ENCODE peak calls at places on chromosome 13, in six cellular contexts. T is IMR-90; M is breast epithelium; R is spleen; I is CD8-positive, alpha-beta T cell; W is cardiac muscle cell. V is an unnamed sample.

GRCh38 chr13:96982672-96983071 is 11.6 kb downstream of the OXGR1 start:
- DNase-seq in W (peak; percentile 87), M (no peak), T (no peak), R (no peak), I (no peak), V (no peak)

GRCh38 chr13:94470126-94470525 is 9.4 kb downstream of the DCT start:
- DNase-seq in R (no peak), M (no peak), T (no peak), I (no peak), W (no peak), V (no peak)

GRCh38 chr13:49641810-49642291 is 13.5 kb downstream of the ARL11 start:
- DNase-seq in W (peak; percentile 90), T (peak; percentile 88), M (no peak), I (no peak), R (peak; percentile 84), V (no peak)

GRCh38 chr13:46575321-46575721 is 22.4 kb downstream of the LRCH1 start:
- DNase-seq in I (no peak), R (no peak), T (peak; percentile 89), M (no peak), W (peak; percentile 70), V (no peak)

GRCh38 chr13:53010374-53011105 is 18.1 kb upstream of the OLFM4 start:
- DNase-seq in I (no peak), R (no peak), M (peak; percentile 62), W (no peak), T (no peak), V (no peak)

GRCh38 chr13:91375119-91375729 is 23.2 kb upstream of the GPC5 start:
- DNase-seq in I (no peak), M (no peak), W (peak; percentile 35), R (no peak), T (peak; percentile 8), V (peak; percentile 22)

GRCh38 chr13:33213797-33214196 is 71.8 kb downstream of the STARD13 start:
- DNase-seq in T (peak; percentile 65), I (no peak), R (no peak), M (no peak), W (peak; percentile 59), V (no peak)

GRCh38 chr13:51723529-51723928 is 80.4 kb downstream of the DHRS12 start:
- DNase-seq in W (no peak), M (no peak), R (no peak), I (no peak), T (no peak), V (no peak)

GRCh38 chr13:90867336-90867683 is 480.2 kb upstream of the MIR17HG start:
- DNase-seq in I (no peak), M (peak; percentile 21), T (peak; percentile 27), W (peak; percentile 89), R (no peak), V (peak; percentile 79)

GRCh38 chr13:27170521-27171243 is 929 bp downstream of the USP12 start:
- DNase-seq in W (peak; percentile 59), I (peak; percentile 25), M (no peak), R (peak; percentile 90), T (no peak), V (peak; percentile 54)

GRCh38 chr13:48636550-48636949 is 17.2 kb upstream of the CYSLTR2 start:
- DNase-seq in T (peak; percentile 31), W (peak; percentile 96), I (no peak), R (no peak), M (no peak), V (no peak)

GRCh38 chr13:74930402-74931165 is 551.4 kb downstream of the TBC1D4 start:
- DNase-seq in M (no peak), I (no peak), R (no peak), W (no peak), T (peak; percentile 61), V (no peak)

GRCh38 chr13:79937311-79938243 is 403.3 kb downstream of the SPRY2 start:
- DNase-seq in W (no peak), M (no peak), I (no peak), R (no peak), T (no peak), V (no peak)

GRCh38 chr13:21420706-21421105 is 38.4 kb downstream of the ZDHHC20 start:
- DNase-seq in M (no peak), W (peak; percentile 28), I (no peak), T (peak; percentile 58), R (no peak), V (no peak)

GRCh38 chr13:65725001-65725400 is 1505.1 kb downstream of the PCDH9 start:
- DNase-seq in M (no peak), R (no peak), W (peak; percentile 75), T (peak; percentile 8), I (no peak), V (no peak)

DNA sequence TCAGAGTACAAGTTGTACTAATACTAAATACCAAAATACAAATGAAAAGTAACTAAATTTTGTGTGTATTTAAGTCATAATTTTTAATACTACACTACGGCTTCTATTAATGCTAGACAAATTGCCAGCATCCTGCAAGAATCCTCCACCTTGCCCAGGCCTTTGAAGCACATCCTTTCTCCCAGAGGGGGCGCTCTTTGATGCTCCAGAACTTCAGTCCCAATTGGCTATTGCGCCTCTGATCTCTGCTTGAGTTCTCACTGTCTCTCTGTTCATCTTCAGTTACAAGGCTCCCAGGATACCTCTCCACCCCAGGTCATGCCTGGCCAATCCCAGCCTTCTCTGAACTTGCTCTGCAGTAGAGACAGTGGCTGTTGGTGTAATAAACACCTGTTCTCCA is 141.0 kb downstream of the DCLK1 start:
- DNase-seq in W (no peak), R (no peak), M (no peak), I (no peak), T (no peak), V (no peak)
- TF ChIP-seq CTCF in W (no peak), R (no peak), M (no peak), I (no peak), T (no peak), V (peak; percentile 35)

GRCh38 chr13:30305456-30305855 is 1.9 kb downstream of the KATNAL1 start:
- DNase-seq in I (no peak), W (no peak), M (no peak), T (no peak), R (no peak), V (no peak)
- H3K4me1 ChIP-seq in I (peaks cover 5% of the 10 kb centered on the region), W (peaks cover 15% of the 10 kb centered on the region), M (no peaks in the 10 kb centered on the region), T (peaks cover 8% of the 10 kb centered on the region), R (peaks cover 26% of the 10 kb centered on the region), V (no peaks in the 10 kb centered on the region)

GRCh38 chr13:35891486-35891885 is 239.7 kb downstream of the DCLK1 start:
- DNase-seq in W (no peak), R (no peak), M (no peak), I (no peak), T (peak; percentile 7), V (no peak)
- H3K4me3 ChIP-seq in W (no peak overlapping the region), R (no peak overlapping the region), M (no peak overlapping the region), I (no peak overlapping the region), T (no peak overlapping the region), V (no peak overlapping the region)

GRCh38 chr13:40152145-40152544 is 496.7 kb downstream of the COG6 start:
- DNase-seq in M (no peak), W (peak; percentile 89), I (no peak), T (peak; percentile 49), R (no peak), V (no peak)
- TF ChIP-seq CTCF in M (no peak), W (peak; percentile 24), I (no peak), T (no peak), R (no peak), V (no peak)

DNA sequence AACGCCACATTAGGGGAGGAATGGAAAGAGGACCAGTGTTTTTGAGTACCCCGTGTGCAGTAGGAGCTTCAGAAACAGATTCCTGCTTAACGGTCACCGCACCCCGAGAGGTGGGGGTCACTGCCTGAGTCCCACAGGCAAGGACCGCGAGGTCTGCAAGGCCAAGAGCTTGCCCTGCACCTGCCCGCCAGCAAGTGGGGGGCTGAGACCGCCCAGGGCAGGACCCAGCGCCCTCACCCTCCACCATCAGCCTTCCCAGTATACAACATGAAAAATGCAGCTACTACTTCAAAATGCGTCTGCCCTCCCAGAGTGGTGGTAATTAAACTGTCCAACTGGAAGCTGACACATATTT is 44.9 kb downstream of the COL4A1 start:
- DNase-seq in R (no peak), I (no peak), M (no peak), T (no peak), W (no peak), V (no peak)
- H3K4me1 ChIP-seq in R (peaks cover 35% of the 10 kb centered on the region), I (no peaks in the 10 kb centered on the region), M (peaks cover 15% of the 10 kb centered on the region), T (peaks cover 44% of the 10 kb centered on the region), W (no peaks in the 10 kb centered on the region), V (peaks cover 6% of the 10 kb centered on the region)

GRCh38 chr13:55893541-55893940 is 1247.2 kb upstream of the PRR20A start:
- DNase-seq in I (no peak), M (no peak), T (no peak), R (no peak), W (no peak), V (no peak)
- H3K4me3 ChIP-seq in I (no peak overlapping the region), M (no peak overlapping the region), T (no peak overlapping the region), R (no peak overlapping the region), W (no peak overlapping the region), V (no peak overlapping the region)

GRCh38 chr13:112968380-112968909 is 569 bp upstream of the MCF2L start:
- DNase-seq in I (peak; percentile 18), T (no peak), R (peak; percentile 87), M (peak; percentile 35), W (no peak), V (no peak)
- TF ChIP-seq CTCF in I (peak; percentile 14), T (no peak), R (peak; percentile 28), M (no peak), W (no peak), V (no peak)

DNA sequence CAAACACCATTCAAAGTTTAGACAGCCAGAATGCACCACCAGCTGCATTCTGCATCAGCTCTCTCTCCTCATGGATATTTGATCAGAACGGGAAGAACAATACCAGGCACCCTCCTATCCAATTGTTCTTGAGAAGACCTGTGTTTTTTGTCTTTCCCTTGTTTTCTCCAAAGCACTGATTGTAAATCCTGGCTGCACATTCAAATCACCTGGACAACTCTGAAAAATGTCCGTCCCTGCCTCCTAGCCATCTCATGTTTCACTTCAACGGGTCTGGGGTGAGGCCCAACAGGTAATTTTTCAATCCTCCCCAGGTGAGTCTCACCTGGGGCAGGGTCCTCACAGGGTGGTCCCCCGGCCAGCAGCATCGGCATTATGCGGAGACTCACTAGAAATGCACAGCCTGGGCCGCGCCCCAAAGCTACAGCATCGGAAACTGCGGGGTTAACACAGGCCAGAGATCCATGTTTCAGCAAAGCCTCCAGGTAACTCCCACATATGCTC is 5.5 kb downstream of the IRS2 start:
- DNase-seq in I (no peak), R (no peak), T (no peak), W (no peak), M (no peak), V (no peak)
- H3K4me1 ChIP-seq in I (peaks cover 40% of the 10 kb centered on the region), R (peaks cover 16% of the 10 kb centered on the region), T (peaks cover 18% of the 10 kb centered on the region), W (peaks cover 24% of the 10 kb centered on the region), M (no peaks in the 10 kb centered on the region), V (no peaks in the 10 kb centered on the region)